ENCODE peak calls at places on chromosomes 7 and 10, in four cellular contexts. One of them, this sample, is unnamed.

GRCh38 chr10:121062040-121062574 is 210.9 kb downstream of the WDR11 start:
- DNase-seq in 8988T: no peak
- DNase-seq in NCI-H1417: no peak
- DNase-seq in cardiac fibroblast: no peak
- DNase-seq in this sample: no peak

GRCh38 chr7:40977533-40977932 is 725.4 kb downstream of the INHBA start:
- DNase-seq in cardiac fibroblast: no peak
- DNase-seq in 8988T: no peak
- DNase-seq in NCI-H1417: no peak
- DNase-seq in this sample: no peak

GRCh38 chr7:288671-289101 is 1.3 kb upstream of the FOXL3 start:
- DNase-seq in 8988T: no peak
- DNase-seq in NCI-H1417: no peak
- DNase-seq in cardiac fibroblast: no peak
- DNase-seq in this sample: no peak

GRCh38 chr10:60441515-60441914 is 51.8 kb upstream of the ANK3 start:
- DNase-seq in 8988T: no peak
- DNase-seq in NCI-H1417: no peak
- DNase-seq in cardiac fibroblast: peak; percentile 59
- DNase-seq in this sample: no peak

GRCh38 chr10:131272897-131273451 is 38.5 kb downstream of the TCERG1L start:
- DNase-seq in cardiac fibroblast: no peak
- DNase-seq in 8988T: no peak
- DNase-seq in NCI-H1417: no peak
- DNase-seq in this sample: no peak

GRCh38 chr10:31319602-31320178 is 674 bp downstream of the ZEB1 start:
- DNase-seq in NCI-H1417: no peak
- DNase-seq in cardiac fibroblast: peak; percentile 17
- DNase-seq in 8988T: no peak
- DNase-seq in this sample: no peak

GRCh38 chr10:47070541-47070940 is 159.3 kb downstream of the PTPN20 start:
- DNase-seq in 8988T: no peak
- DNase-seq in NCI-H1417: no peak
- DNase-seq in cardiac fibroblast: no peak
- DNase-seq in this sample: no peak

GRCh38 chr7:87047-87446 is 105.3 kb upstream of the FAM20C start:
- DNase-seq in NCI-H1417: no peak
- DNase-seq in cardiac fibroblast: no peak
- DNase-seq in 8988T: no peak
- DNase-seq in this sample: no peak

GRCh38 chr7:117882594-117882993 is 9.4 kb upstream of the CTTNBP2 start:
- DNase-seq in NCI-H1417: no peak
- DNase-seq in 8988T: no peak
- DNase-seq in cardiac fibroblast: no peak
- DNase-seq in this sample: no peak

GRCh38 chr10:93859049-93859655 is 34.6 kb upstream of the SLC35G1 start:
- DNase-seq in NCI-H1417: no peak
- DNase-seq in cardiac fibroblast: peak; percentile 18
- DNase-seq in 8988T: no peak
- DNase-seq in this sample: peak; percentile 12

GRCh38 chr10:38146579-38147333 is 52.6 kb downstream of the ZNF37A start:
- DNase-seq in cardiac fibroblast: no peak
- DNase-seq in 8988T: no peak
- DNase-seq in NCI-H1417: no peak
- DNase-seq in this sample: no peak

GRCh38 chr10:3538291-3538849 is 246.6 kb downstream of the KLF6 start:
- DNase-seq in cardiac fibroblast: peak; percentile 15
- DNase-seq in NCI-H1417: no peak
- DNase-seq in 8988T: no peak
- DNase-seq in this sample: no peak

GRCh38 chr7:135362871-135363270 is 129.2 kb downstream of the STRA8 start:
- DNase-seq in NCI-H1417: no peak
- DNase-seq in cardiac fibroblast: no peak
- DNase-seq in 8988T: no peak
- DNase-seq in this sample: no peak

GRCh38 chr7:46153951-46154787 is 233.1 kb upstream of the IGFBP3 start:
- DNase-seq in NCI-H1417: no peak
- DNase-seq in cardiac fibroblast: no peak
- DNase-seq in 8988T: no peak
- DNase-seq in this sample: peak; percentile 24

GRCh38 chr7:43649755-43650274 is 66.9 kb downstream of the STK17A start:
- DNase-seq in 8988T: no peak
- DNase-seq in NCI-H1417: no peak
- DNase-seq in cardiac fibroblast: no peak
- DNase-seq in this sample: no peak

GRCh38 chr7:133763241-133763640 is 363.9 kb upstream of the LRGUK start:
- DNase-seq in 8988T: no peak
- DNase-seq in cardiac fibroblast: no peak
- DNase-seq in NCI-H1417: no peak
- DNase-seq in this sample: no peak

GRCh38 chr10:6678211-6678803 is 98.2 kb upstream of the PRKCQ start:
- DNase-seq in NCI-H1417: no peak
- DNase-seq in 8988T: no peak
- DNase-seq in cardiac fibroblast: peak; percentile 58
- DNase-seq in this sample: peak; percentile 66

GRCh38 chr7:153065021-153065420 is 305.5 kb downstream of the ACTR3B start:
- DNase-seq in 8988T: no peak
- DNase-seq in NCI-H1417: no peak
- DNase-seq in cardiac fibroblast: no peak
- DNase-seq in this sample: no peak

GRCh38 chr7:17941171-17941490 is 837 bp upstream of the SNX13 start:
- DNase-seq in NCI-H1417: no peak
- DNase-seq in 8988T: no peak
- DNase-seq in cardiac fibroblast: peak; percentile 3
- DNase-seq in this sample: peak; percentile 14

GRCh38 chr10:123287594-123288247 is 133.5 kb downstream of the BUB3 start:
- DNase-seq in NCI-H1417: no peak
- DNase-seq in 8988T: peak; percentile 43
- DNase-seq in cardiac fibroblast: no peak
- DNase-seq in this sample: no peak

GRCh38 chr7:27150568-27151340 is 1.6 kb downstream of the HOXA3 start:
- DNase-seq in 8988T: peak; percentile 84
- DNase-seq in NCI-H1417: peak; percentile 95
- DNase-seq in cardiac fibroblast: peak; percentile 69
- DNase-seq in this sample: peak; percentile 62

GRCh38 chr10:110279062-110279986 is 25.4 kb downstream of the SMNDC1 start:
- DNase-seq in cardiac fibroblast: peak; percentile 84
- DNase-seq in 8988T: no peak
- DNase-seq in NCI-H1417: peak; percentile 12
- DNase-seq in this sample: peak; percentile 62

GRCh38 chr7:10257438-10257837 is 716.2 kb upstream of the PHF14 start:
- DNase-seq in cardiac fibroblast: no peak
- DNase-seq in NCI-H1417: no peak
- DNase-seq in 8988T: no peak
- DNase-seq in this sample: no peak

GRCh38 chr10:118792501-118792900 is 37.7 kb upstream of the CACUL1 start:
- DNase-seq in cardiac fibroblast: peak; percentile 60
- DNase-seq in 8988T: no peak
- DNase-seq in NCI-H1417: no peak
- DNase-seq in this sample: no peak

GRCh38 chr10:32746869-32747268 is 211.2 kb downstream of the ITGB1 start:
- DNase-seq in cardiac fibroblast: no peak
- DNase-seq in NCI-H1417: no peak
- DNase-seq in 8988T: no peak
- DNase-seq in this sample: no peak

GRCh38 chr7:139696547-139696946 is 81.3 kb downstream of the HIPK2 start:
- DNase-seq in 8988T: no peak
- DNase-seq in cardiac fibroblast: no peak
- DNase-seq in NCI-H1417: no peak
- DNase-seq in this sample: no peak

GRCh38 chr10:69087600-69088470 is at the start of gene SRGN:
- DNase-seq in 8988T: no peak
- DNase-seq in NCI-H1417: no peak
- DNase-seq in cardiac fibroblast: peak; percentile 98
- DNase-seq in this sample: no peak

GRCh38 chr10:86242761-86243160 is 123.8 kb downstream of the GRID1 start:
- DNase-seq in cardiac fibroblast: no peak
- DNase-seq in NCI-H1417: no peak
- DNase-seq in 8988T: no peak
- DNase-seq in this sample: no peak

GRCh38 chr10:61784354-61785131 is 117.0 kb upstream of the ARID5B start:
- DNase-seq in cardiac fibroblast: no peak
- DNase-seq in NCI-H1417: no peak
- DNase-seq in 8988T: no peak
- DNase-seq in this sample: no peak

GRCh38 chr7:14924398-14924797 is 21.8 kb upstream of the DGKB start:
- DNase-seq in cardiac fibroblast: peak; percentile 43
- DNase-seq in NCI-H1417: no peak
- DNase-seq in 8988T: no peak
- DNase-seq in this sample: no peak

GRCh38 chr10:102611514-102612095 is 32.7 kb upstream of the TRIM8 start:
- DNase-seq in 8988T: no peak
- DNase-seq in cardiac fibroblast: no peak
- DNase-seq in NCI-H1417: no peak
- DNase-seq in this sample: no peak

GRCh38 chr7:90455163-90456030 is 14.0 kb upstream of the PTTG1IP2 start:
- DNase-seq in 8988T: no peak
- DNase-seq in cardiac fibroblast: peak; percentile 60
- DNase-seq in NCI-H1417: peak; percentile 59
- DNase-seq in this sample: no peak

GRCh38 chr7:15780271-15780670 is 93.8 kb upstream of the MEOX2 start:
- DNase-seq in 8988T: no peak
- DNase-seq in NCI-H1417: no peak
- DNase-seq in cardiac fibroblast: peak; percentile 65
- DNase-seq in this sample: no peak

GRCh38 chr7:13778967-13779366 is 210.5 kb downstream of the ETV1 start:
- DNase-seq in NCI-H1417: no peak
- DNase-seq in cardiac fibroblast: peak; percentile 33
- DNase-seq in 8988T: no peak
- DNase-seq in this sample: no peak

This sample was measured in Caco-2.